ENCODE peak calls at places on chromosomes 4 and X, in eight cellular contexts. One of them, this sample, is unnamed.
A peak's percentile ranks its signal among the peaks of the same experiment; 100 is the strongest.

GRCh38 chr4:170134821-170135220 is 45.1 kb upstream of the AADAT start:
- DNase-seq in stimulated activated CD8-positive, alpha-beta memory T cell treated with anti-CD3 and anti-CD28 coated beads, Interleukin-4, amount 100 ng/mL, for 1 hour: no peak
- DNase-seq in transverse colon: peak; percentile 27
- DNase-seq in neural crest cell: no peak
- DNase-seq in MG63: no peak
- DNase-seq in activated CD8-positive, alpha-beta T cell treated with anti-CD3 and anti-CD28 coated beads, Interleukin-2, amount 10 ng/mL, durations not matched to agents 7 days and 5 days: no peak
- DNase-seq in psoas muscle: no peak
- DNase-seq in A172: no peak
- DNase-seq in this sample: no peak

GRCh38 chr4:167020410-167020809 is 213.9 kb downstream of the SPOCK3 start:
- DNase-seq in activated CD8-positive, alpha-beta T cell treated with anti-CD3 and anti-CD28 coated beads, Interleukin-2, amount 10 ng/mL, durations not matched to agents 7 days and 5 days: no peak
- DNase-seq in neural crest cell: no peak
- DNase-seq in transverse colon: no peak
- DNase-seq in A172: no peak
- DNase-seq in stimulated activated CD8-positive, alpha-beta memory T cell treated with anti-CD3 and anti-CD28 coated beads, Interleukin-4, amount 100 ng/mL, for 1 hour: no peak
- DNase-seq in psoas muscle: no peak
- DNase-seq in MG63: no peak
- DNase-seq in this sample: no peak

GRCh38 chrX:13494562-13494961 is 74.8 kb upstream of the EGFL6 start:
- DNase-seq in MG63: no peak
- DNase-seq in A172: no peak
- DNase-seq in activated CD8-positive, alpha-beta T cell treated with anti-CD3 and anti-CD28 coated beads, Interleukin-2, amount 10 ng/mL, durations not matched to agents 7 days and 5 days: no peak
- DNase-seq in transverse colon: no peak
- DNase-seq in psoas muscle: no peak
- DNase-seq in neural crest cell: no peak
- DNase-seq in stimulated activated CD8-positive, alpha-beta memory T cell treated with anti-CD3 and anti-CD28 coated beads, Interleukin-4, amount 100 ng/mL, for 1 hour: no peak
- DNase-seq in this sample: no peak

GRCh38 chrX:111687305-111687704 is 6.3 kb downstream of the ALG13 start:
- DNase-seq in transverse colon: no peak
- DNase-seq in neural crest cell: no peak
- DNase-seq in psoas muscle: no peak
- DNase-seq in MG63: no peak
- DNase-seq in A172: no peak
- DNase-seq in stimulated activated CD8-positive, alpha-beta memory T cell treated with anti-CD3 and anti-CD28 coated beads, Interleukin-4, amount 100 ng/mL, for 1 hour: no peak
- DNase-seq in activated CD8-positive, alpha-beta T cell treated with anti-CD3 and anti-CD28 coated beads, Interleukin-2, amount 10 ng/mL, durations not matched to agents 7 days and 5 days: no peak
- DNase-seq in this sample: no peak

GRCh38 chrX:149259241-149259640 is 245.9 kb downstream of the IDS start:
- DNase-seq in activated CD8-positive, alpha-beta T cell treated with anti-CD3 and anti-CD28 coated beads, Interleukin-2, amount 10 ng/mL, durations not matched to agents 7 days and 5 days: no peak
- DNase-seq in A172: peak; percentile 13
- DNase-seq in MG63: peak; percentile 26
- DNase-seq in neural crest cell: no peak
- DNase-seq in transverse colon: no peak
- DNase-seq in psoas muscle: no peak
- DNase-seq in stimulated activated CD8-positive, alpha-beta memory T cell treated with anti-CD3 and anti-CD28 coated beads, Interleukin-4, amount 100 ng/mL, for 1 hour: no peak
- DNase-seq in this sample: no peak

GRCh38 chrX:48589482-48590162 is 7.7 kb upstream of the WDR13 start:
- DNase-seq in neural crest cell: no peak
- DNase-seq in activated CD8-positive, alpha-beta T cell treated with anti-CD3 and anti-CD28 coated beads, Interleukin-2, amount 10 ng/mL, durations not matched to agents 7 days and 5 days: no peak
- DNase-seq in psoas muscle: no peak
- DNase-seq in MG63: no peak
- DNase-seq in A172: no peak
- DNase-seq in transverse colon: no peak
- DNase-seq in stimulated activated CD8-positive, alpha-beta memory T cell treated with anti-CD3 and anti-CD28 coated beads, Interleukin-4, amount 100 ng/mL, for 1 hour: no peak
- DNase-seq in this sample: no peak

GRCh38 chrX:32448320-32448719 is 763.0 kb downstream of the DMD start:
- DNase-seq in A172: peak; percentile 49
- DNase-seq in psoas muscle: no peak
- DNase-seq in activated CD8-positive, alpha-beta T cell treated with anti-CD3 and anti-CD28 coated beads, Interleukin-2, amount 10 ng/mL, durations not matched to agents 7 days and 5 days: peak; percentile 20
- DNase-seq in transverse colon: no peak
- DNase-seq in stimulated activated CD8-positive, alpha-beta memory T cell treated with anti-CD3 and anti-CD28 coated beads, Interleukin-4, amount 100 ng/mL, for 1 hour: no peak
- DNase-seq in neural crest cell: no peak
- DNase-seq in MG63: no peak
- DNase-seq in this sample: no peak

GRCh38 chr4:103867311-103867710 is 147.5 kb upstream of the TACR3 start:
- DNase-seq in stimulated activated CD8-positive, alpha-beta memory T cell treated with anti-CD3 and anti-CD28 coated beads, Interleukin-4, amount 100 ng/mL, for 1 hour: no peak
- DNase-seq in activated CD8-positive, alpha-beta T cell treated with anti-CD3 and anti-CD28 coated beads, Interleukin-2, amount 10 ng/mL, durations not matched to agents 7 days and 5 days: no peak
- DNase-seq in neural crest cell: no peak
- DNase-seq in transverse colon: no peak
- DNase-seq in A172: no peak
- DNase-seq in psoas muscle: no peak
- DNase-seq in MG63: no peak
- DNase-seq in this sample: no peak

GRCh38 chr4:88138561-88138960 is 19.9 kb downstream of the ABCG2 start:
- DNase-seq in neural crest cell: no peak
- DNase-seq in A172: peak; percentile 72
- DNase-seq in MG63: peak; percentile 55
- DNase-seq in activated CD8-positive, alpha-beta T cell treated with anti-CD3 and anti-CD28 coated beads, Interleukin-2, amount 10 ng/mL, durations not matched to agents 7 days and 5 days: no peak
- DNase-seq in transverse colon: no peak
- DNase-seq in psoas muscle: no peak
- DNase-seq in stimulated activated CD8-positive, alpha-beta memory T cell treated with anti-CD3 and anti-CD28 coated beads, Interleukin-4, amount 100 ng/mL, for 1 hour: no peak
- DNase-seq in this sample: no peak

GRCh38 chr4:174154455-174154854 is 129.0 kb downstream of the FBXO8 start:
- DNase-seq in activated CD8-positive, alpha-beta T cell treated with anti-CD3 and anti-CD28 coated beads, Interleukin-2, amount 10 ng/mL, durations not matched to agents 7 days and 5 days: no peak
- DNase-seq in MG63: peak; percentile 46
- DNase-seq in psoas muscle: no peak
- DNase-seq in neural crest cell: no peak
- DNase-seq in A172: peak; percentile 11
- DNase-seq in transverse colon: no peak
- DNase-seq in stimulated activated CD8-positive, alpha-beta memory T cell treated with anti-CD3 and anti-CD28 coated beads, Interleukin-4, amount 100 ng/mL, for 1 hour: no peak
- DNase-seq in this sample: no peak

GRCh38 chrX:619812-620493 is 10.6 kb upstream of the SHOX start:
- DNase-seq in transverse colon: no peak
- DNase-seq in stimulated activated CD8-positive, alpha-beta memory T cell treated with anti-CD3 and anti-CD28 coated beads, Interleukin-4, amount 100 ng/mL, for 1 hour: no peak
- DNase-seq in neural crest cell: no peak
- DNase-seq in MG63: no peak
- DNase-seq in psoas muscle: no peak
- DNase-seq in A172: no peak
- DNase-seq in activated CD8-positive, alpha-beta T cell treated with anti-CD3 and anti-CD28 coated beads, Interleukin-2, amount 10 ng/mL, durations not matched to agents 7 days and 5 days: no peak
- DNase-seq in this sample: no peak

GRCh38 chrX:40105016-40105790 is 7.4 kb upstream of the BCOR start:
- DNase-seq in neural crest cell: no peak
- DNase-seq in transverse colon: peak; percentile 57
- DNase-seq in A172: no peak
- DNase-seq in stimulated activated CD8-positive, alpha-beta memory T cell treated with anti-CD3 and anti-CD28 coated beads, Interleukin-4, amount 100 ng/mL, for 1 hour: no peak
- DNase-seq in psoas muscle: peak; percentile 75
- DNase-seq in activated CD8-positive, alpha-beta T cell treated with anti-CD3 and anti-CD28 coated beads, Interleukin-2, amount 10 ng/mL, durations not matched to agents 7 days and 5 days: peak; percentile 43
- DNase-seq in MG63: peak; percentile 44
- DNase-seq in this sample: no peak

This sample was measured in esophagus squamous epithelium.